ENCODE peak calls at places on chromosomes 11 and 22, in four cellular contexts. X, J, O and Y are unnamed samples.

GRCh38 chr22:44046485-44047141 is 22.5 kb downstream of the PARVB start:
- DNase-seq in O (no peak), J (no peak), X (no peak), Y (peak)

GRCh38 chr22:17120711-17121234 is 387 bp downstream of the TMEM121B start:
- DNase-seq in J (no peak), X (no peak), O (no peak), Y (peak)

GRCh38 chr11:40388097-40388818 is 1071.2 kb downstream of the LRRC4C start:
- DNase-seq in X (no peak), O (no peak), J (no peak), Y (no peak)

GRCh38 chr11:113871331-113871730 is 4.0 kb downstream of the USP28 start:
- DNase-seq in J (no peak), O (no peak), X (no peak), Y (no peak)

GRCh38 chr11:133134561-133135173 is 397.6 kb downstream of the OPCML start:
- DNase-seq in O (peak), X (peak), J (no peak), Y (peak)

GRCh38 chr11:32960553-32961164 is 55.0 kb upstream of the DEPDC7 start:
- DNase-seq in J (peak), O (peak), X (peak), Y (peak)

GRCh38 chr11:46389450-46390330 is 1.9 kb downstream of the CHRM4 start:
- DNase-seq in X (peak), J (peak), O (peak), Y (peak)

GRCh38 chr11:15903246-15903645 is 453.1 kb downstream of the SOX6 start:
- DNase-seq in X (peak), J (no peak), O (peak), Y (no peak)

GRCh38 chr22:21936151-21936778 is 16.4 kb downstream of the PPM1F start:
- DNase-seq in O (no peak), J (no peak), X (no peak), Y (peak)

GRCh38 chr11:114746013-114746412 is 67.7 kb downstream of the NXPE2 start:
- DNase-seq in X (no peak), O (no peak), J (no peak), Y (no peak)

GRCh38 chr22:20881231-20881630 is 22.4 kb downstream of the SNAP29 start:
- DNase-seq in O (no peak), J (no peak), X (no peak), Y (no peak)

GRCh38 chr22:49765091-49765771 is 62.4 kb downstream of the BRD1 start:
- DNase-seq in X (peak), O (no peak), J (no peak), Y (no peak)

GRCh38 chr11:36131719-36132349 is 157.4 kb downstream of the COMMD9 start:
- DNase-seq in J (no peak), X (peak), O (peak), Y (peak)

DNA sequence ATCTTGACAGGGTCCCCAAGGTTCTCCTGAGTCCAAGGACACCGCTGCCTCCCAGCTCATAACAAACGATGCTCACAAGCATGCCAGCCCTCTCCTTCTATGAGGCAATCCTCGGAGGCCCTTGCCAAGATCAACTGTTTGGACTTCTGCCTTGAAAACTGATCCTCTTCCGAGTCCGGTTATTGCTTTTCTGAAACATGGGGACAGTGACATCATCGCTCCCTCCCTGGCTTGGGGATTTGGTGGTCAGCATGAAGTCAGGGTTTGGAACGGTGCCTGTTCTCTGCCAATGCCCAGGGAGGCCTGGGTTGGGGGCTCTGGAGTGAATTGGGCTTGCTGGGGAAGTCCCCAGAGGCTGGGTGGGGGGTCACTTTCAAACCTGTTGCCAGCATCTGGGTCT is 149.3 kb downstream of the FBXO7 start:
- DNase-seq in X (no peak), J (no peak), O (peak), Y (no peak)
- TF ChIP-seq ELF1 in X (no peak), J (no peak), O (no peak), Y (no peak)

DNA sequence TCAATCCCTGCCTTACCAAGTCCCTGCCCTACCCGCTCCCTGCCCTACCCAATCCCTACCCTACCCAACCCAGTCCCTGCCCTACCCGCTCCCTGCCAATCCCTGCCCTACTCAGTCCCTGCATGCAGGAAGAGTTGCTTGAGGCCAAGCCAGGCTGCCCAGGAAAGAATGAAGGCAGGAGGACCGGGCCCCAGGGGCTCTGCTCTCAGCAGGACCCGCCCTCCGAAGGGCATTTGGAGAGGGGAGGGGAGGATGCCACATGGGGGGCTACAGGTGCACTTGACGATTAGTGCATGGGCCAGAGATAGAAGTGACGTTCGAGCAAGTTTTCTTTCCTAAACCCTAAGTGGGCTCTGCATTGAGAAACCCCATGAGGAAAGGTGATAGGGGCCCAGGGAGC is 581.2 kb downstream of the TBC1D22A start:
- DNase-seq in J (no peak), O (no peak), X (no peak), Y (no peak)
- TF ChIP-seq ELF1 in J (no peak), O (no peak), X (no peak), Y (no peak)

GRCh38 chr11:59186130-59186594 is 14.2 kb downstream of the DTX4 start:
- DNase-seq in J (peak), O (peak), X (peak), Y (peak)
- TF ChIP-seq ELF1 in J (peak), O (no peak), X (no peak), Y (no peak)

DNA sequence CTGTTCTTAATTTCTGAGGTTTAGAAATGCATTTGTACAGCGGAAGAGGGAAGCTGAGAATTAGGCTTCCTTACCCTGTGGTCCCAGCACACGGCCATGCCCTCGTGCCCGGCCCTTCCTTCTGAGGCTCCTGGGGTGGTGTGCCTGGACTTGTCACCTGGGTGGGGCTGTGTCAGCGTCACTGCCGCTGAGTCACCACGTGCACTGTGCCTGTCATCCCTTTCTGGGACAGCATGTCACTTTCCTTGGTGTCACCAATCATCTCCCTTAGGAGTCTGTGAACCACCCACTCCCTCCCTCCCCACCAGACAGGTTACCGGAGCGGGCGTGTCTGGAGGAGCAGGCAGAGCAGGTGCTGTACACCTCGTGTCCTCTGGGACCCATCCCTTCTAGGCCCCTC is 367.5 kb downstream of the TBC1D22A start:
- DNase-seq in X (no peak), O (no peak), J (peak), Y (peak)
- TF ChIP-seq ELF1 in X (no peak), O (no peak), J (no peak), Y (no peak)

GRCh38 chr11:64141081-64141783 is 24.7 kb downstream of the MACROD1 start:
- DNase-seq in X (peak), J (no peak), O (no peak), Y (no peak)
- TF ChIP-seq ELF1 in X (no peak), J (no peak), O (no peak), Y (no peak)

DNA sequence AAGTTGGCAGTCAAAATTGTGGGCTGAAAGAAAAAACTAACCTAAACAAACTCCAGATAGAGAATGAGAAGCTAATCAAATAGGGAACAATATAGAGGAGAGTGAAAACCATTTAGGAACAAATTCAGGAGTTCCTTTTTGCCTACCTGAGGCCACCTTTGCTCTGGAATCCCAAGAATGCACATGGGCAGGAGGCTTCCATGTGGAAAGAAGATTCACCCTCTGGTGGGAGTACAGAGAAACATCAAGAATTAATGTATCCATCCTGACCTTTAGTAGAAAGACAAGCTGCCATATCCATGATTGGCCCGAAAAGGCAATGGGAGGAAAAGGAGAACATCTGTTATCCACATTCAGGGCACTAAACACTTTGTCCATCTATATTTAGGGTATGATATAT is 35.0 kb upstream of the MRGPRX1 start:
- DNase-seq in J (no peak), O (no peak), X (no peak), Y (no peak)
- TF ChIP-seq ELF1 in J (no peak), O (no peak), X (no peak), Y (no peak)

GRCh38 chr11:77690649-77691048 is 53.1 kb upstream of the CLNS1A start:
- DNase-seq in O (no peak), X (no peak), J (no peak), Y (no peak)
- TF ChIP-seq ELF1 in O (no peak), X (no peak), J (no peak), Y (no peak)

DNA sequence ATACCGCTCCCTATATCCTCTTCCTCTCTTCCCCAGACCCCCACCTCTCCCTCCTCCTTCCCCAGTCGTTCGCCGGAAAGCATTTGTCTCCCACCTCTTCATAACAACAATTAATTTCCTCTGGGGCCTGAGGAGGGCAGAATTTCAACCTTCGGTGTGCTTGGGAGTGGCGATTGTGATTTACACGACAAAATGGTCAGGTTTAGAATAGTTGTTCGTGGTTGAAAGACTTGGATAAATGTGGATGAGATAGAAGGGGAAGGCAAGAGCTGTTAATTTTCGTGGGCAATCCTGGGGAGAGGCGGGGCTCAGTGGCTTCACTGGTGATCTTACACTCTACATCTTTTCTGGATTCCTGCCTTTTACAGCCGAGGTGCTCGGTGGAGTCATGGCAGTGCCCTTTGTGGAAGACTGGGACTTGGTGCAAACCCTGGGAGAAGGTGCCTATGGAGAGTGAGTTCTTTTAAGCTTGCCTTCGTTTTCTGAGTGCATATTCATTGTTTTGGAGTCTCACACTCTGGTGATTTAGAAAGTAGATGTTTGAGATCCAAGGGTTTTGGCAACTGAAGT is 1.5 kb downstream of the CHEK1 start:
- DNase-seq in J (no peak), X (no peak), O (peak), Y (no peak)
- TF ChIP-seq ELF1 in J (no peak), X (peak), O (no peak), Y (no peak)

GRCh38 chr11:11069741-11070550 is 212.1 kb upstream of the ZBED5 start:
- DNase-seq in O (no peak), J (no peak), X (no peak), Y (no peak)
- TF ChIP-seq ELF1 in O (no peak), J (no peak), X (no peak), Y (no peak)

GRCh38 chr22:24437820-24438328 is 10.5 kb downstream of the ADORA2A start:
- DNase-seq in X (peak), O (no peak), J (no peak), Y (no peak)
- TF ChIP-seq ELF1 in X (no peak), O (no peak), J (no peak), Y (no peak)